ENCODE peak calls at places on chromosomes 1 and 21, in nine cellular contexts. B, T, Q, S, I, Z, C, P and U are unnamed samples.

GRCh38 chr1:172342584-172343245 is 77.8 kb upstream of the C1orf105 start:
- DNase-seq in B (no peak), T (no peak), Q (no peak), S (no peak), I (no peak), Z (no peak), C (no peak), P (no peak), U (no peak)

GRCh38 chr1:234205966-234206365 is 167.3 kb upstream of the COA6 start:
- DNase-seq in B (no peak), T (no peak), Q (no peak), S (no peak), I (no peak), Z (no peak), C (no peak), P (no peak), U (no peak)

GRCh38 chr1:55781003-55781402 is 565.8 kb upstream of the USP24 start:
- DNase-seq in B (no peak), T (no peak), Q (no peak), S (no peak), I (no peak), Z (no peak), C (no peak), P (no peak), U (no peak)

GRCh38 chr21:44372616-44373015 is 19.2 kb downstream of the TRPM2 start:
- DNase-seq in B (no peak), T (no peak), Q (no peak), S (no peak), I (no peak), Z (no peak), C (no peak), P (no peak), U (no peak)

GRCh38 chr1:184759651-184760050 is 5.0 kb upstream of the EDEM3 start:
- DNase-seq in B (no peak), T (no peak), Q (no peak), S (no peak), I (no peak), Z (no peak), C (no peak), P (no peak), U (no peak)

GRCh38 chr1:60583696-60584095 is 498.7 kb upstream of the NFIA start:
- DNase-seq in B (no peak), T (no peak), Q (no peak), S (no peak), I (no peak), Z (no peak), C (no peak), P (no peak), U (no peak)

GRCh38 chr1:224182866-224183590 is at the start of gene DEGS1:
- DNase-seq in B (peak), T (peak), Q (peak), S (no peak), I (peak), Z (peak), C (peak), P (peak), U (peak)

GRCh38 chr1:228937351-228937750 is 202.1 kb downstream of the RHOU start:
- DNase-seq in B (no peak), T (no peak), Q (no peak), S (no peak), I (no peak), Z (no peak), C (no peak), P (no peak), U (no peak)

GRCh38 chr1:78045850-78046778 is at the start of gene GIPC2:
- DNase-seq in B (no peak), T (peak), Q (no peak), S (no peak), I (no peak), Z (peak), C (peak), P (peak), U (no peak)

GRCh38 chr21:45523411-45524101 is 18.7 kb downstream of the SLC19A1 start:
- DNase-seq in B (no peak), T (no peak), Q (no peak), S (no peak), I (no peak), Z (peak), C (no peak), P (no peak), U (no peak)

GRCh38 chr1:209689484-209689883 is 14.3 kb downstream of the G0S2 start:
- DNase-seq in B (no peak), T (no peak), Q (no peak), S (no peak), I (no peak), Z (no peak), C (no peak), P (no peak), U (no peak)

GRCh38 chr1:170230323-170230722 is 84.6 kb downstream of the NTMT2 start:
- DNase-seq in B (no peak), T (no peak), Q (no peak), S (no peak), I (no peak), Z (no peak), C (no peak), P (no peak), U (no peak)

GRCh38 chr21:29347274-29347681 is 48.6 kb downstream of the BACH1 start:
- DNase-seq in B (no peak), T (no peak), Q (peak), S (no peak), I (no peak), Z (no peak), C (no peak), P (no peak), U (no peak)

GRCh38 chr1:181324797-181325616 is 158.3 kb upstream of the CACNA1E start:
- DNase-seq in B (no peak), T (no peak), Q (no peak), S (no peak), I (no peak), Z (no peak), C (no peak), P (no peak), U (no peak)

GRCh38 chr1:64482720-64483119 is 12.8 kb downstream of the CACHD1 start:
- DNase-seq in B (no peak), T (no peak), Q (no peak), S (no peak), I (no peak), Z (no peak), C (no peak), P (no peak), U (no peak)

GRCh38 chr1:89050649-89051033 is 14.4 kb downstream of the GBP1 start:
- DNase-seq in B (no peak), T (no peak), Q (no peak), S (no peak), I (no peak), Z (no peak), C (no peak), P (no peak), U (no peak)

GRCh38 chr1:229273507-229274232 is 2.8 kb downstream of the RAB4A start:
- DNase-seq in B (no peak), T (no peak), Q (no peak), S (no peak), I (no peak), Z (no peak), C (no peak), P (no peak), U (no peak)

GRCh38 chr1:116666090-116666489 is 1.4 kb downstream of the IGSF3 start:
- DNase-seq in B (no peak), T (no peak), Q (no peak), S (no peak), I (no peak), Z (no peak), C (no peak), P (no peak), U (no peak)

GRCh38 chr21:46295996-46296752 is 10.0 kb downstream of the YBEY start:
- DNase-seq in B (no peak), T (peak), Q (no peak), S (peak), I (no peak), Z (peak), C (peak), P (no peak), U (peak)

GRCh38 chr1:3409737-3410434 is 44.6 kb upstream of the ARHGEF16 start:
- DNase-seq in B (no peak), T (peak), Q (no peak), S (no peak), I (no peak), Z (peak), C (no peak), P (no peak), U (peak)

GRCh38 chr1:30664103-30664755 is 59.2 kb downstream of the MATN1 start:
- DNase-seq in B (no peak), T (no peak), Q (no peak), S (no peak), I (no peak), Z (no peak), C (no peak), P (no peak), U (no peak)

GRCh38 chr1:64038965-64039926 is 164.2 kb upstream of the UBE2U start:
- DNase-seq in B (peak), T (peak), Q (no peak), S (peak), I (no peak), Z (no peak), C (no peak), P (no peak), U (peak)

GRCh38 chr1:94871031-94871430 is 50.9 kb downstream of the SLC44A3 start:
- DNase-seq in B (no peak), T (no peak), Q (no peak), S (no peak), I (no peak), Z (no peak), C (no peak), P (no peak), U (no peak)

GRCh38 chr1:109823543-109824348 is 60.0 kb upstream of the EPS8L3 start:
- DNase-seq in B (peak), T (no peak), Q (no peak), S (no peak), I (no peak), Z (peak), C (no peak), P (no peak), U (peak)

GRCh38 chr1:181033128-181033798 is 520 bp upstream of the MR1 start:
- DNase-seq in B (peak), T (no peak), Q (no peak), S (no peak), I (no peak), Z (peak), C (no peak), P (no peak), U (peak)

GRCh38 chr1:26483980-26484379 is 11.7 kb downstream of the HMGN2 start:
- DNase-seq in B (no peak), T (no peak), Q (no peak), S (no peak), I (no peak), Z (no peak), C (no peak), P (no peak), U (peak)

GRCh38 chr1:98369463-98369862 is 292.1 kb upstream of the SNX7 start:
- DNase-seq in B (no peak), T (no peak), Q (no peak), S (no peak), I (no peak), Z (no peak), C (no peak), P (no peak), U (no peak)

GRCh38 chr1:154870117-154870571 is at the start of gene KCNN3:
- DNase-seq in B (peak), T (peak), Q (peak), S (peak), I (peak), Z (peak), C (peak), P (peak), U (peak)

GRCh38 chr21:25215698-25216384 is 391.4 kb downstream of the MRPL39 start:
- DNase-seq in B (no peak), T (no peak), Q (no peak), S (no peak), I (no peak), Z (no peak), C (no peak), P (no peak), U (no peak)

GRCh38 chr1:226406401-226406881 is 1.5 kb downstream of the PARP1 start:
- DNase-seq in B (no peak), T (peak), Q (peak), S (no peak), I (no peak), Z (no peak), C (no peak), P (no peak), U (peak)

GRCh38 chr21:41188476-41189146 is 20.7 kb downstream of the BACE2 start:
- DNase-seq in B (no peak), T (no peak), Q (no peak), S (no peak), I (no peak), Z (no peak), C (no peak), P (no peak), U (no peak)

GRCh38 chr1:77015748-77016341 is 148.6 kb downstream of the ST6GALNAC5 start:
- DNase-seq in B (no peak), T (peak), Q (no peak), S (no peak), I (no peak), Z (no peak), C (no peak), P (no peak), U (no peak)

GRCh38 chr1:174021611-174022079 is 512 bp downstream of the RC3H1 start:
- DNase-seq in B (peak), T (peak), Q (no peak), S (no peak), I (peak), Z (peak), C (peak), P (peak), U (no peak)

GRCh38 chr1:219085988-219086387 is 87.7 kb upstream of the LYPLAL1 start:
- DNase-seq in B (no peak), T (no peak), Q (no peak), S (no peak), I (no peak), Z (no peak), C (no peak), P (no peak), U (peak)

GRCh38 chr1:23383547-23384311 is 14.1 kb upstream of the ZNF436 start:
- DNase-seq in B (no peak), T (no peak), Q (no peak), S (no peak), I (no peak), Z (no peak), C (no peak), P (no peak), U (no peak)

GRCh38 chr1:201142011-201142853 is 12.0 kb downstream of the TMEM9 start:
- DNase-seq in B (no peak), T (no peak), Q (no peak), S (no peak), I (no peak), Z (peak), C (no peak), P (no peak), U (no peak)

GRCh38 chr1:17923684-17924083 is 168.6 kb downstream of the ACTL8 start:
- DNase-seq in B (no peak), T (no peak), Q (no peak), S (no peak), I (no peak), Z (no peak), C (no peak), P (no peak), U (no peak)

GRCh38 chr1:17925838-17926237 is 170.7 kb downstream of the ACTL8 start:
- DNase-seq in B (no peak), T (no peak), Q (no peak), S (no peak), I (no peak), Z (no peak), C (no peak), P (no peak), U (no peak)

GRCh38 chr1:17920881-17921635 is 165.9 kb downstream of the ACTL8 start:
- DNase-seq in B (no peak), T (no peak), Q (no peak), S (no peak), I (no peak), Z (no peak), C (no peak), P (no peak), U (no peak)

GRCh38 chr1:17924578-17924977 is 169.4 kb downstream of the ACTL8 start:
- DNase-seq in B (no peak), T (no peak), Q (no peak), S (no peak), I (no peak), Z (no peak), C (no peak), P (no peak), U (no peak)

GRCh38 chr1:17922833-17923232 is 167.7 kb downstream of the ACTL8 start:
- DNase-seq in B (no peak), T (peak), Q (no peak), S (no peak), I (no peak), Z (peak), C (peak), P (peak), U (peak)
- TF ChIP-seq CTCF in B (no peak), T (peak), Q (peak), S (peak), I (peak), Z (peak), C (peak), P (peak), U (peak)

DNA sequence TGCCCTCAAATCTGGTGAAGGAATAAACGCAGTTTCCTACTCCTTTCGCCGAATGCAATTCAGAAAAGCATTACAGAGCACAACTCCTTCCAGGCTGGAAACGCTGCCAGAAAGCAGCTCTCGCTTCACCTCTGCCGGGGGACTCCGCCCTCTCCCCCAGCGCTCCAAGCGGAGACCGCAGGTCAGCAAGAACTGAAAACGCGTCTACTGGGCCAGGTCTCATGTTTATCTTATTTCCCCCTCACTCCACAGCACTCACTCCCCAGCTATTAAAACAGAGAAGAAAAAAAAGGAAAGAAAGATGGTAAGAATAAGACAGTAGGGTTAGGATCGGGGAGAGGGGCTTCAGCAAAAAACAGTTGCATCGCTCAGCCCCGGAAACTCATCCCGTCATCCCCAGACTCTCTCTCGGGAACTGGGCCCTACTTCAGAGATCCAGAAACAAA is 833 bp upstream of the RCOR3 start:
- DNase-seq in B (peak), T (peak), Q (peak), S (no peak), I (peak), Z (peak), C (peak), P (peak), U (peak)
- TF ChIP-seq CTCF in B (no peak), T (no peak), Q (no peak), S (peak), I (no peak), Z (no peak), C (no peak), P (no peak), U (no peak)

DNA sequence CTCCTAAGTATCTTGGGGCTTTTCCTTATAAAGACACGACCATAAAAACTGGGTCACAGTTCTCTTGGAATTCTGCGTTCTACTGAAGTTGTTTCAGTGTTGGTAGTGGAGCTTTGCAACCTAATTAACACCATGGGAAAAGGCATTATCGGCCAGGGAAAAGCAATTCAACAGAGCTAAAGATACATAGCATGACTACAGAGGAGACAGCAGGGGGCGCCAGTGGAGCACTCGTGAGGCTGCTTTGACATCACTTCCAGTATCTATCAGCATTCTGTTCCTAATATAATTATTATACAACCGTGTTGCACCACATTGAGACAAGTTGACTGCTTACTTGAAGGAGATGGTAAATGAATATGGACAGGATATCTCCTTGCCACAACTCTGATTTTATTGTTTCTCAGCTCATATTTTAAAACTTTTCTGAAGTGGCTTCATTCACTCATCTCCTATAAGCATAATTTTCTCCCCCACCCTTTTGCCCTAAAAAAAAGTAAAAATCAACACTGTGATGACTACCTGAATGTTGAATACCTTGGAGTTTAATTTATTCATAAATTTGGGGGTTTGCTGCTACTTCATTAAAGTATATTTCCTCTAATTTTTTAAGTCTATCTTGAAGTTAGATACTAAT is 39.4 kb downstream of the ZP4 start:
- DNase-seq in B (no peak), T (peak), Q (peak), S (no peak), I (no peak), Z (no peak), C (peak), P (no peak), U (peak)
- TF ChIP-seq CTCF in B (no peak), T (peak), Q (peak), S (no peak), I (no peak), Z (peak), C (peak), P (peak), U (peak)

DNA sequence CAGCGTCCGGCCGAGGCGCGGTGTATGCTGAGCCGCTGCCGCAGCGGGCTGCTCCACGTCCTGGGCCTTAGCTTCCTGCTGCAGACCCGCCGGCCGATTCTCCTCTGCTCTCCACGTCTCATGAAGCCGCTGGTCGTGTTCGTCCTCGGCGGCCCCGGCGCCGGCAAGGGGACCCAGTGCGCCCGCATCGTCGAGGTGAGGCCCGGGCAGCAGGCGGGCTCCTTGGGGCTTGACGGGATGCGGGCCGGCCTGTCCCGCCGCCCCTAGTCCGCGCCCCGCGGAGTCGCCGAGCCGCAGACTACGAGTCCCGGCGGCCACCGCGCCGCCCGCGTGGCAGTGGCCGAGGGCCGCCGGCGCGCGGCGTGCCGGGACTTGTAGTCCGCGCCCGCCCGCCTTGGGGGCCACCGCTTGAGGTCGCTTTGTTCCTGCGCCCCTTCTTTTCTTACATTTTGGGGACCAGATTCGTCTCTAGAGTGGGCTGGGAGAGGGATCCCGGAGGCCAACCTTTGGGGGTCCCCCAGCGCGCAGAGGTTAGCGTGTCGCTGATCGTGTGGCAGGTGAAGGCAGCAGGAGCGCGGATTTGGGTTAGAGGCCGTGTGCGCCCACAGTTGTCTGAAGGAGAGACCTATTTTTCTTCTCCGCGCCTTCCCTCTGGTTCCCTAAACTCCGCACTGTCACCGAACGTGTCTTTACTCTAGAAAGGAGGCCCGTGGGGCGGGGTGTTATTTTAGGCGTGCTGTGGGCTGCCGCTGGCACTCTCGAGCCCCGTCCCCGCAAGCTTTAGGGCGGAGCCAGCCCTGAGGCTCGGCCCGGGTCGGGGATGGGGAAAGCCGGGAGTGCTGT is 553 bp downstream of the CMPK1 start:
- DNase-seq in B (peak), T (peak), Q (peak), S (no peak), I (peak), Z (peak), C (peak), P (peak), U (peak)
- TF ChIP-seq CTCF in B (no peak), T (peak), Q (no peak), S (peak), I (no peak), Z (peak), C (peak), P (peak), U (peak)

GRCh38 chr1:9942399-9942938 is 722 bp downstream of the LZIC start:
- DNase-seq in B (no peak), T (peak), Q (peak), S (no peak), I (no peak), Z (no peak), C (peak), P (no peak), U (peak)

GRCh38 chr1:9946315-9946714 is 3.0 kb downstream of the NMNAT1 start:
- DNase-seq in B (no peak), T (no peak), Q (no peak), S (no peak), I (no peak), Z (no peak), C (no peak), P (no peak), U (no peak)

GRCh38 chr1:9942939-9943807 is at the start of the genes LZIC and NMNAT1:
- DNase-seq in B (peak), T (peak), Q (peak), S (peak), I (peak), Z (peak), C (peak), P (peak), U (peak)
- TF ChIP-seq CTCF in B (no peak), T (no peak), Q (no peak), S (no peak), I (no peak), Z (no peak), C (no peak), P (no peak), U (no peak)